ENCODE peak calls at places on chromosomes 7 and 10, in five cellular contexts. K, W, J, F and T are unnamed samples.

GRCh38 chr10:819326-819725 is 112.2 kb downstream of the LARP4B start:
- DNase-seq in J (no peak), W (peak; percentile 25), K (no peak), F (peak; percentile 55), T (no peak)

GRCh38 chr7:75987805-75988630 is 6.4 kb downstream of the TMEM120A start:
- DNase-seq in K (peak; percentile 47), F (no peak), W (no peak), J (no peak), T (no peak)

GRCh38 chr10:124737708-124738107 is 6.5 kb downstream of the FAM53B start:
- DNase-seq in W (no peak), K (peak; percentile 38), J (no peak), F (no peak), T (no peak)

GRCh38 chr7:29275493-29275892 is 80.9 kb downstream of the CHN2 start:
- DNase-seq in W (no peak), F (no peak), K (no peak), J (no peak), T (no peak)

GRCh38 chr10:22321156-22321711 is 335 bp downstream of the BMI1 start:
- DNase-seq in F (peak; percentile 71), W (peak; percentile 75), K (peak; percentile 82), J (peak; percentile 85), T (peak; percentile 64)

GRCh38 chr7:81788241-81788640 is 18.4 kb upstream of the HGF start:
- DNase-seq in F (no peak), W (no peak), K (no peak), J (no peak), T (no peak)

GRCh38 chr7:128944487-128945236 is 6.9 kb downstream of the IRF5 start:
- DNase-seq in J (no peak), F (no peak), K (no peak), W (no peak), T (no peak)

GRCh38 chr10:75722609-75723008 is 291.2 kb downstream of the LRMDA start:
- DNase-seq in J (no peak), K (no peak), W (no peak), F (no peak), T (no peak)

GRCh38 chr7:70238171-70238575 is 639.9 kb downstream of the AUTS2 start:
- DNase-seq in F (no peak), J (peak; percentile 74), W (no peak), K (no peak), T (no peak)

GRCh38 chr7:137771273-137771672 is 75.5 kb downstream of the DGKI start:
- DNase-seq in K (no peak), J (no peak), F (peak; percentile 24), W (peak; percentile 8), T (no peak)

GRCh38 chr7:156464339-156464738 is 176.2 kb upstream of the RNF32 start:
- DNase-seq in W (no peak), K (no peak), J (no peak), F (no peak), T (no peak)

GRCh38 chr7:150562919-150563318 is 4.3 kb upstream of the GIMAP4 start:
- DNase-seq in W (no peak), K (no peak), F (no peak), J (no peak), T (no peak)

DNA sequence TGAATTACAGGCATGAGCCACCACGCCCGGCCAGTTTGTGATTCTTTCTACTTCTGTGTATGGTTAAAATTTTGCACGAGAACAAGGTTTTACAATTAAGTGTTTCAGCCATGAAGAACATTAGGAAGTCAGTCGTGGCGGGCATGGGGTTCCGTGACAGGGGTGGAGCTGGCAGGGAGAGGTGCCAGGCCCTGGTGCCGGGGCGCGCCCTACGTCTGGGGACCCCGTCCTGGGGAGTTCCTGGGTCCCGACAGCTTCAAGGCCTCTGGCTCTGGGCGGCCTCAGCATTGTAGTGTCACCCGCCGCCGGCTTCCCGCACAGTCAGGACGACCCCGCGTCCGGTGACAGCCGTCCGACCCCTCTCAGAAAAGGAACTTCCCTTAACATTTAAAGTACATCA is 23.0 kb upstream of the MKI67 start:
- DNase-seq in F (no peak), K (no peak), J (no peak), W (no peak), T (no peak)
- H3K4me3 ChIP-seq in F (no peak overlapping the region), K (no peak overlapping the region), J (no peak overlapping the region), W (no peak overlapping the region), T (no peak overlapping the region)

DNA sequence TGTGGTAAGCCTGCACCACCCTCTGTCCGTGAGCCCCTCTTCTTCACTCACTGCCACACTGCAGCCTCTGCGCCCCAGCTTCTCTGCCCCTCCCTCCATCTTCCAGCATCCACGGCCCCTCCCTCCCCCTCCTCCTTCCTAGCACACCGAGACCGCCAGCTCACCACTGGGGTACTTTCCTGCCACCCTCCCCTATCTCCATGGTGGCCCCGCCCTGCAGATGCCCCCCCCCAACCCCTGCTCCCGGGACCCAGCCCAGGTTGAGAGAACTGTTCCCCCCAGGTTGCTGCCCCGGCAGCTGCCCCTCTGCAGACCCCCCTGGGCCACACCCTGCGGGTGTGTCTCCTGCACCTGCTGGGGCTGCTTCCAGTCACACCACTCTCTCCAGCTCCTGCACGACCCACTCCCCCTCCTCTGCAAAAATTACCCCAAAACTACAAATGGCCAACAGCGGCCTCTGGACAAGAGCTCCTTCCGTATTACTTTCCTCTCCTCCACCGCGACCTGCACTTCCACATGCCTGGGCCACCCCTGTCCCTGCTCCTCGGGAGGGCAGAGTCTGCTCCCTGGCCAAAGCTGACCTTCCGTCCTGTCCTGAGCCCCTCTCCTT is 209.2 kb upstream of the PPP2R2D start:
- DNase-seq in F (no peak), W (no peak), J (no peak), K (no peak), T (no peak)
- H3K4me3 ChIP-seq in F (no peak overlapping the region), W (no peak overlapping the region), J (no peak overlapping the region), K (no peak overlapping the region), T (no peak overlapping the region)

GRCh38 chr7:100434297-100435144 is 1.8 kb downstream of the PPP1R35 start:
- DNase-seq in J (no peak), F (no peak), W (no peak), K (no peak), T (no peak)
- H3K4me3 ChIP-seq in J (peak overlapping the region; percentile 92), F (no peak overlapping the region), W (peak overlapping the region; percentile 74), K (peak overlapping the region; percentile 85), T (peak overlapping the region; percentile 87)

GRCh38 chr10:24912214-24912613 is 40.2 kb downstream of the PRTFDC1 start:
- DNase-seq in W (peak; percentile 41), F (peak; percentile 43), K (no peak), J (no peak), T (no peak)
- H3K4me3 ChIP-seq in W (no peak overlapping the region), F (no peak overlapping the region), K (no peak overlapping the region), J (no peak overlapping the region), T (no peak overlapping the region)

GRCh38 chr10:61995093-61995492 is 93.6 kb downstream of the ARID5B start:
- DNase-seq in W (no peak), J (no peak), F (no peak), K (no peak), T (no peak)

GRCh38 chr10:61992059-61992460 is 90.6 kb downstream of the ARID5B start:
- DNase-seq in W (peak; percentile 72), J (no peak), K (no peak), F (peak; percentile 34), T (no peak)

GRCh38 chr10:61994404-61995031 is 93.0 kb downstream of the ARID5B start:
- DNase-seq in W (no peak), K (no peak), J (no peak), F (no peak), T (no peak)

GRCh38 chr10:61992683-61993629 is 91.5 kb downstream of the ARID5B start:
- DNase-seq in F (peak; percentile 88), K (no peak), W (peak; percentile 98), J (no peak), T (peak; percentile 52)

DNA sequence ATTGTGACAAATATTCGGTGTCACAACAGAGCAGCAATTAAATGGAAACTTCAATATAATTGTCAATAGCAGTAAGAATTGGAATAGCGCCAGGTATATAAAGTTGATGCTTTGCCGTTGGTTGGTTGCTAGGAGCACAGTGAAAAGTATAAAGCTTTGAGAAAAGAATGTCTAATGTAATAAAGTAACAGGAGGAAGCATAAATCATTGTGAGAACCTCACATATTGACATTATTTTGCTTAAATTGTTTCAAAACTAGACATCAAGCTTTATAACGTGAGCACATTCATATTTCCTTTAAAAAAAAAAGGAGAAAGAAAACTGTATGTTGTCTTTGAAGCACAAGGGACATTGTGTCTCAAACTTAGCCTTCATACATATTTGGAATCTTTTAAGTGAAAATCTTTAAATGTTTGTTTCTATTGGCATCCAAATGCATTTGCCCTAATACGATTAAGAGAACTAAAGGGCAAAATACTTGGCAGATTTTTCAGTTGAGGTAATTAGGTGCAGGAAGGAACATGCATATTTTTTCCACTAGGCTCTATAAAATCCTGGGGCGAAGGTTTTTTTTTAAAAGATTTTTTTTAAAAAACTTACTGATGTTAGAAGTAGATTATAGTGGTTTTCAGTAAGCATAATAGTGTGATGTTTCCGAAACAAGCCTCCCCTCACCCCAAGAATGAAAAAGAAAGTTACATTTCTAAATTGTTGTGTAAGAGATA is 92.3 kb downstream of the ARID5B start:
- DNase-seq in F (no peak), K (no peak), J (no peak), W (peak; percentile 66), T (no peak)
- H3K4me3 ChIP-seq in F (no peak overlapping the region), K (no peak overlapping the region), J (no peak overlapping the region), W (peak overlapping the region; percentile 56), T (peak overlapping the region; percentile 87)

DNA sequence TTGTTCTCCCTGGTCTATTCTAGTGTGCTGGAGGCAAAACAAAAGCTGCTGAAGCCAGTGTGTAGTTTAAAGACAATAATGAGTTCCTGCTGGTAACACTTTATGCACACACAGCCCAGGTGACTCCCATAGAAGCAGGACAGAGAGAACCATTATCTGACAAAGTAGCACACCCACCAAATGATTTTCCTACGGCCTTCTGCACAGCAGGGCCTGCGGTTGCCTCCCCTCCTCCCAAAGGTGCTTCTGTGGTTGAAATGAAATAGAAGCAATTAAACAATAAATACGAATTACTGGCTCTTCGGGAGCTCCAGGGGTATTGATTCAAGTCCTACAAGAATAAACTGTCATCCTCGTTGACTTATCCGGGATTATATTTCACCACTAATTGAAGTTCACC is 172.0 kb downstream of the ACTR3B start:
- DNase-seq in W (no peak), J (no peak), F (no peak), K (no peak), T (no peak)
- H3K4me3 ChIP-seq in W (no peak overlapping the region), J (no peak overlapping the region), F (no peak overlapping the region), K (no peak overlapping the region), T (no peak overlapping the region)

GRCh38 chr7:140197938-140198337 is 21.2 kb upstream of the KDM7A start:
- DNase-seq in F (no peak), W (no peak), J (no peak), K (no peak), T (no peak)

GRCh38 chr7:140197218-140197890 is 20.6 kb upstream of the KDM7A start:
- DNase-seq in W (no peak), J (no peak), K (no peak), F (no peak), T (no peak)

GRCh38 chr7:140203556-140203955 is 26.8 kb upstream of the KDM7A start:
- DNase-seq in F (no peak), W (no peak), K (no peak), J (no peak), T (no peak)

GRCh38 chr7:140200102-140200989 is 23.6 kb upstream of the KDM7A start:
- DNase-seq in F (peak; percentile 35), J (no peak), W (peak; percentile 55), K (no peak), T (no peak)

GRCh38 chr7:140201393-140201792 is 24.6 kb upstream of the KDM7A start:
- DNase-seq in J (no peak), W (no peak), K (no peak), F (no peak), T (no peak)
- H3K4me3 ChIP-seq in J (no peak overlapping the region), W (no peak overlapping the region), K (no peak overlapping the region), F (no peak overlapping the region), T (no peak overlapping the region)